ENCODE peak calls at places on chromosomes 13 and 19, in seven cellular contexts. T, J, A, C, S, V and Q are unnamed samples.

GRCh38 chr13:103140001-103140671 is 73.9 kb upstream of the SLC10A2 start:
- DNase-seq in T (no peak), J (no peak), A (no peak), C (peak), S (no peak), V (peak), Q (no peak)

GRCh38 chr19:29521291-29522075 is 4.3 kb upstream of the VSTM2B start:
- DNase-seq in T (no peak), J (no peak), A (no peak), C (no peak), S (no peak), V (no peak), Q (no peak)

GRCh38 chr19:48249502-48250014 is 6.2 kb downstream of the CARD8 start:
- DNase-seq in T (peak), J (peak), A (peak), C (no peak), S (no peak), V (peak), Q (no peak)

GRCh38 chr13:27933580-27934328 is 14.0 kb downstream of the PDX1 start:
- DNase-seq in T (no peak), J (no peak), A (no peak), C (no peak), S (no peak), V (no peak), Q (no peak)

GRCh38 chr19:18280247-18281081 is 958 bp downstream of the JUND start:
- DNase-seq in T (peak), J (peak), A (peak), C (no peak), S (no peak), V (peak), Q (peak)

GRCh38 chr19:13024958-13025653 is 29.8 kb downstream of the NFIX start:
- DNase-seq in T (no peak), J (peak), A (no peak), C (no peak), S (no peak), V (peak), Q (no peak)

GRCh38 chr19:3783660-3784584 is 2.3 kb downstream of the MATK start:
- DNase-seq in T (no peak), J (no peak), A (no peak), C (no peak), S (no peak), V (peak), Q (no peak)

GRCh38 chr19:45817010-45817724 is 2.1 kb upstream of the RSPH6A start:
- DNase-seq in T (peak), J (peak), A (peak), C (peak), S (peak), V (peak), Q (peak)

GRCh38 chr13:21557995-21558394 is 46.0 kb downstream of the MICU2 start:
- DNase-seq in T (no peak), J (peak), A (no peak), C (no peak), S (no peak), V (peak), Q (no peak)

GRCh38 chr13:74026753-74027152 is 107.5 kb downstream of the KLF12 start:
- DNase-seq in T (no peak), J (peak), A (no peak), C (no peak), S (no peak), V (peak), Q (no peak)

GRCh38 chr19:45999653-46000121 is 4.4 kb downstream of the CCDC61 start:
- DNase-seq in T (no peak), J (no peak), A (no peak), C (no peak), S (no peak), V (peak), Q (no peak)

GRCh38 chr13:47112205-47112896 is 215.5 kb upstream of the HTR2A start:
- DNase-seq in T (no peak), J (no peak), A (no peak), C (no peak), S (no peak), V (no peak), Q (no peak)

GRCh38 chr19:42122691-42123607 is 9.3 kb downstream of the POU2F2 start:
- DNase-seq in T (no peak), J (no peak), A (no peak), C (no peak), S (no peak), V (no peak), Q (no peak)

GRCh38 chr13:91277013-91277676 is 70.3 kb upstream of the MIR17HG start:
- DNase-seq in T (no peak), J (no peak), A (no peak), C (no peak), S (no peak), V (no peak), Q (no peak)

GRCh38 chr13:25967144-25967543 is 84.7 kb downstream of the SHISA2 start:
- DNase-seq in T (no peak), J (no peak), A (no peak), C (no peak), S (no peak), V (no peak), Q (no peak)

GRCh38 chr13:93624371-93624777 is 397.8 kb downstream of the GPC6 start:
- DNase-seq in T (no peak), J (no peak), A (no peak), C (no peak), S (peak), V (no peak), Q (no peak)

GRCh38 chr13:79281335-79281734 is 124.7 kb downstream of the RBM26 start:
- DNase-seq in T (no peak), J (no peak), A (no peak), C (no peak), S (no peak), V (no peak), Q (no peak)

GRCh38 chr19:20167020-20167644 is at the start of gene ZNF486:
- DNase-seq in T (peak), J (peak), A (peak), C (peak), S (peak), V (peak), Q (peak)

GRCh38 chr19:19185853-19186728 is 5.9 kb downstream of the BORCS8 start:
- DNase-seq in T (no peak), J (peak), A (peak), C (no peak), S (no peak), V (peak), Q (no peak)

GRCh38 chr19:5480427-5480836 is 25.2 kb downstream of the ZNRF4 start:
- DNase-seq in T (no peak), J (peak), A (no peak), C (no peak), S (no peak), V (peak), Q (no peak)
- TF ChIP-seq CTCF in T (peak), J (peak), A (no peak), C (peak), S (peak), V (peak), Q (peak)

DNA sequence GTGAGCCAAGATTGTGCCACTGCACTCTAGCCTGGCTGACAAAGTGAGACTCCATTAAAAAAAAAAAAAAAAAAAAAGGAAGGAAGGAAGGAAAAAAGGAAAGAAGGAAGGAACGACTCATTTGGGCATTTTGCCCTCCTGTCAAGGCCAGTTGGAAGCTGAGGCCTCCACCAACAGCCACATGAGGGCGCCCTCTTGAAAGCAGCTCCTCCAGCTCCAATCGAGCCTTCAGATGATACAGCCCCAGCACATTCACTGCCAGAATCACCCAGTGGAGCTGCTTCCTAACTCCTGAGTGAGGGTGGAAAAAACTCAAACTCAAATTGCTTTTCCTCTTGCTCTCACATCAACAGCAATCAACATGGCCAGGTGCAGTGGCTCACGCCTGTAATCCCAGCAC is 40.9 kb downstream of the GNG7 start:
- DNase-seq in T (no peak), J (no peak), A (no peak), C (no peak), S (no peak), V (no peak), Q (no peak)
- TF ChIP-seq CTCF in T (no peak), J (peak), A (no peak), C (no peak), S (peak), V (no peak), Q (no peak)

GRCh38 chr19:43639507-43640423 is at the start of gene CADM4:
- DNase-seq in T (peak), J (no peak), A (no peak), C (no peak), S (no peak), V (peak), Q (no peak)
- TF ChIP-seq CTCF in T (no peak), J (no peak), A (no peak), C (no peak), S (no peak), V (no peak), Q (no peak)

DNA sequence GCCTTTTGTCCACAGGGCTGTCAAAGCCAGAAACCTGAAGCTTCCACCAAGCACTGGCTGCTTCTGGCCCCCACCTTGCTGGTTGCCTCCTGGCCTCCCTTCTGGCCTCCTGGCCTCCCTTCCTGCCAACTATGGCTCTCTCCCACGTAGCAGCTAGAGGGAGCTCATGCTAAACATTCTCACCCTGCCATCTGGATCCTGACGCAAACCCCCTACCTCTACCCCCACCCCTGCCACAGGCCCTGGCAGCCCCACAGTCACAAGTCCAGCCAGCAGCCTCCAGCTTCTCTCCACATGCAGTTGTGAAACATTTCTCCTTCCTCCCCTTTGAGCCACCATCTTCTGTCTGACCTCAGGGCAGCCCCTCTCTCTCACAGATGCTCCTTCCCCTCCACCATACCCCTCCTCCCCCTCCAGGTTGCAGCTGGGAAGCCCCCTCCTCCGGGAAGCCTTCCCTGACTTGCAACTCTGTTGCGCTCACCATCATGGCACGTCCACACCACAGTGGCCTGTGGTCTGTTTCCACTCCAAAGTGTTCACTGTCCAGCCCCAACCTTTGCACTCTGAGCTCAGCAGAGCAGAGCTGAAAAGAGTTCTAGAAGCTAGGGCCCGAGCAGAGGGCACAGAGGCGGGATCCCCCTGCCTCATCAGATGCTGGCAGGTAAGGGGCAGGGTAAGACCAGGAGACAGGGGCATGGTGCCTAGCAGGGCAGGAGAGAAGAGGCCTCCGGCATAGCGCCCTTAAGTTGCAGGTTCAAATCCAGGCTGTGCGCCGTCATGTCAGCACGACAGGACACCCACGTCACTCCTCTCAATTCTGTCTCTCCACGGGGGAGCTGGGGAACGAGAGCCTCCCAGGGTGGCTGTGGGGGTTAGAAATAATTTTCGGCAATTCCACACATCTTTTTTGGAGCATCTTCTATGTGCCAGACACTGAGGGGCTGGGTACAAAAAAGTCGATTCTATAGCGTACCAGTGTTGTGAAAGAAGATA is 7.3 kb downstream of the ADGRL1 start:
- DNase-seq in T (no peak), J (no peak), A (no peak), C (no peak), S (no peak), V (no peak), Q (no peak)
- TF ChIP-seq CTCF in T (no peak), J (no peak), A (no peak), C (peak), S (peak), V (no peak), Q (no peak)

GRCh38 chr13:99657848-99658265 is 156.6 kb downstream of the TM9SF2 start:
- DNase-seq in T (peak), J (peak), A (no peak), C (no peak), S (no peak), V (peak), Q (no peak)
- TF ChIP-seq CTCF in T (no peak), J (no peak), A (no peak), C (peak), S (no peak), V (no peak), Q (no peak)